ENCODE peak calls at places on chromosome 7, in four cellular contexts. G, J, V and U are unnamed samples. For H3K4me1, the result is how much of the 10 kb centered on the place peaks cover.

GRCh38 chr7:157228864-157229422 is 90.2 kb downstream of the UBE3C start:
- DNase-seq in G (no peak), J (no peak), V (no peak), U (no peak)

GRCh38 chr7:98254516-98254915 is 2.5 kb upstream of the TECPR1 start:
- DNase-seq in G (no peak), J (no peak), V (no peak), U (no peak)

GRCh38 chr7:18530224-18531179 is 35.0 kb downstream of the HDAC9 start:
- DNase-seq in G (no peak), J (no peak), V (no peak), U (no peak)

GRCh38 chr7:1927942-1928341 is 257.9 kb downstream of the ELFN1 start:
- DNase-seq in G (no peak), J (no peak), V (no peak), U (peak)

GRCh38 chr7:25014735-25015134 is 34.8 kb upstream of the OSBPL3 start:
- DNase-seq in G (no peak), J (no peak), V (no peak), U (no peak)

GRCh38 chr7:97639036-97639435 is 92.8 kb upstream of the TAC1 start:
- DNase-seq in G (no peak), J (no peak), V (no peak), U (no peak)

GRCh38 chr7:28419717-28420116 is 7.4 kb downstream of the CREB5 start:
- DNase-seq in G (no peak), J (no peak), V (no peak), U (no peak)

GRCh38 chr7:27560706-27561235 is 101.9 kb downstream of the HIBADH start:
- DNase-seq in G (peak), J (no peak), V (no peak), U (no peak)

GRCh38 chr7:12715372-12716133 is 28.1 kb downstream of the ARL4A start:
- DNase-seq in G (no peak), J (no peak), V (peak), U (peak)

GRCh38 chr7:156031679-156032478 is 219.6 kb upstream of the SHH start:
- DNase-seq in G (no peak), J (peak), V (no peak), U (no peak)

GRCh38 chr7:129307592-129307991 is 82.8 kb downstream of the AHCYL2 start:
- DNase-seq in G (no peak), J (no peak), V (no peak), U (no peak)

GRCh38 chr7:1041471-1042160 is 2.7 kb upstream of the GPR146 start:
- DNase-seq in G (no peak), J (no peak), V (no peak), U (peak)

GRCh38 chr7:67455508-67455907 is 458.9 kb downstream of the TYW1 start:
- DNase-seq in G (no peak), J (no peak), V (no peak), U (no peak)

GRCh38 chr7:9307131-9307530 is 873.7 kb downstream of the NXPH1 start:
- DNase-seq in G (no peak), J (no peak), V (no peak), U (no peak)

GRCh38 chr7:91720255-91720937 is 160.1 kb downstream of the MTERF1 start:
- DNase-seq in G (no peak), J (no peak), V (no peak), U (no peak)

GRCh38 chr7:139767561-139767982 is 10.2 kb downstream of the HIPK2 start:
- DNase-seq in G (no peak), J (no peak), V (no peak), U (no peak)

GRCh38 chr7:150365673-150366398 is 2.8 kb upstream of the REPIN1 start:
- DNase-seq in G (no peak), J (no peak), V (no peak), U (no peak)

GRCh38 chr7:28481131-28481926 is 69.0 kb downstream of the CREB5 start:
- DNase-seq in G (no peak), J (no peak), V (no peak), U (no peak)

GRCh38 chr7:116167177-116167576 is 43.2 kb upstream of the TES start:
- DNase-seq in G (no peak), J (no peak), V (no peak), U (no peak)

GRCh38 chr7:43083091-43083490 is 29.4 kb upstream of the HECW1 start:
- DNase-seq in G (no peak), J (no peak), V (no peak), U (no peak)

GRCh38 chr7:77765906-77766800 is 32.1 kb downstream of the TMEM60 start:
- DNase-seq in G (no peak), J (no peak), V (no peak), U (no peak)

GRCh38 chr7:37113661-37114355 is 334.9 kb downstream of the ELMO1 start:
- DNase-seq in G (no peak), J (no peak), V (no peak), U (no peak)

GRCh38 chr7:157005456-157006204 is 4.8 kb downstream of the MNX1 start:
- DNase-seq in G (no peak), J (peak), V (no peak), U (no peak)

GRCh38 chr7:66556177-66556548 is 72.5 kb upstream of the KCTD7 start:
- DNase-seq in G (no peak), J (no peak), V (no peak), U (peak)

GRCh38 chr7:39202041-39202440 is 224.3 kb downstream of the POU6F2 start:
- DNase-seq in G (no peak), J (no peak), V (no peak), U (no peak)

GRCh38 chr7:91945476-91945875 is 4.8 kb downstream of the AKAP9 start:
- DNase-seq in G (peak), J (no peak), V (no peak), U (no peak)

GRCh38 chr7:102891693-102892261 is 21.0 kb upstream of the LRRC17 start:
- DNase-seq in G (no peak), J (no peak), V (no peak), U (no peak)

GRCh38 chr7:39410582-39410981 is 155.6 kb upstream of the YAE1 start:
- DNase-seq in G (no peak), J (no peak), V (no peak), U (no peak)

DNA sequence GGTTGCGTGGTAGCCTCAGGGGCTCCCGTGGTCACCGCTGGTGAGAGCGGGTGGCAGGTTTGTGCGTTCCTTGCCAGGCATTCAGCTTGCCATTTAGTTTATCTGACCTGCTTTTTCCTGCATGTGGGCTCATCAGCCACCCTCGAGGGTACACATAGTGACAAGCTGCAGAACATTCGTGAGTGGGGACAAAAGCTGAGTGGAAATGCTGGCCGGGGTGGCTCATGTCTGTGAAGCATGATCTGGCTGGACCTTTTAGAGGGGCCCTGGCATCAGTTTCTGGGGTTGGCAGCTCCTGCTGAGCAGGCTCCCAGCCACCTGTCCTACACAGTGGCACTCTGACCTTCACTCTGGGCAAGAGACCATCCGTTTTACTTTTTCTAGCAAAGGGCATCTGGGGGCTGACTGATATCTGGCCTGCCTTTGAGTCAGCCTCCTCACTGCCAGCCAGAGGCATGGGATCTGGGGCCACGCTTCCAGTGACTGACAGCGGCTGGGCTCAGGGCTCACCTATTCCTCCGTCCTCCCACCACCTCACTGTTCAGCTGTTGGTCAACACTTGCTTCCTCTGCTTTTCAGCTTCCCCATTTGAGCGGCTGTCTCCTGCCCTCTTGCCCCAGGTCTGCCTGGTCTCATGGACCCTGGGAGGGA is 75.0 kb downstream of the LANCL2 start:
- DNase-seq in G (no peak), J (no peak), V (no peak), U (no peak)
- TF ChIP-seq POLR2AphosphoS5 in G (no peak), J (no peak), V (no peak), U (no peak)

GRCh38 chr7:11130012-11130411 is 156.3 kb downstream of the PHF14 start:
- DNase-seq in G (no peak), J (no peak), V (no peak), U (no peak)

GRCh38 chr7:11128500-11128899 is 154.8 kb downstream of the PHF14 start:
- DNase-seq in G (no peak), J (no peak), V (no peak), U (no peak)

GRCh38 chr7:11127988-11128387 is 154.3 kb downstream of the PHF14 start:
- DNase-seq in G (no peak), J (no peak), V (no peak), U (no peak)

GRCh38 chr7:11133436-11133959 is 159.8 kb downstream of the PHF14 start:
- DNase-seq in G (no peak), J (no peak), V (no peak), U (no peak)

DNA sequence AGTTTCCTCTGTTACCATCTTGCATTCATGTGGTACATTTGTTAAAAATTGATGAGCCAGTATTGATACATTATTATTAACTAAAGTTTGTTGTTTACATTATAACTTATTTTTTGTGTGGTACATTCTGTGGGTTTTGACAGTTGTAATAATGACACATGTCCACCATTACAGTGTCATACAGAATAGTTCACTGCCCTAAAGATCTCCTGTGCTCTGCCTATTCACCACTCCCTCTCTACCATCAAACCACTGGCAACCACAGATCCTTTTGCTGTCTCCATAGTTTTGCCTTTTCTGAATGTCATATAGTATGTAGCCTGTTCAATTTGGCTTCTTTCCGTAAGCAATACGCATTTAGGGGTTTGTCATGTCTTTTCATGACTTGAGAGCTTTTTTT is 156.9 kb downstream of the PHF14 start:
- DNase-seq in G (no peak), J (no peak), V (no peak), U (no peak)
- H3K4me1 ChIP-seq in G (under half), J (under half), V (under half), U (under half)

GRCh38 chr7:20785211-20786048 is 1.3 kb downstream of the SP8 start:
- DNase-seq in G (no peak), J (no peak), V (no peak), U (peak)

GRCh38 chr7:20786049-20786412 is 655 bp downstream of the SP8 start:
- DNase-seq in G (no peak), J (no peak), V (no peak), U (no peak)

GRCh38 chr7:20786421-20786778 is 286 bp downstream of the SP8 start:
- DNase-seq in G (no peak), J (no peak), V (no peak), U (no peak)

GRCh38 chr7:20787658-20788057 is 972 bp upstream of the SP8 start:
- DNase-seq in G (no peak), J (no peak), V (no peak), U (no peak)

DNA sequence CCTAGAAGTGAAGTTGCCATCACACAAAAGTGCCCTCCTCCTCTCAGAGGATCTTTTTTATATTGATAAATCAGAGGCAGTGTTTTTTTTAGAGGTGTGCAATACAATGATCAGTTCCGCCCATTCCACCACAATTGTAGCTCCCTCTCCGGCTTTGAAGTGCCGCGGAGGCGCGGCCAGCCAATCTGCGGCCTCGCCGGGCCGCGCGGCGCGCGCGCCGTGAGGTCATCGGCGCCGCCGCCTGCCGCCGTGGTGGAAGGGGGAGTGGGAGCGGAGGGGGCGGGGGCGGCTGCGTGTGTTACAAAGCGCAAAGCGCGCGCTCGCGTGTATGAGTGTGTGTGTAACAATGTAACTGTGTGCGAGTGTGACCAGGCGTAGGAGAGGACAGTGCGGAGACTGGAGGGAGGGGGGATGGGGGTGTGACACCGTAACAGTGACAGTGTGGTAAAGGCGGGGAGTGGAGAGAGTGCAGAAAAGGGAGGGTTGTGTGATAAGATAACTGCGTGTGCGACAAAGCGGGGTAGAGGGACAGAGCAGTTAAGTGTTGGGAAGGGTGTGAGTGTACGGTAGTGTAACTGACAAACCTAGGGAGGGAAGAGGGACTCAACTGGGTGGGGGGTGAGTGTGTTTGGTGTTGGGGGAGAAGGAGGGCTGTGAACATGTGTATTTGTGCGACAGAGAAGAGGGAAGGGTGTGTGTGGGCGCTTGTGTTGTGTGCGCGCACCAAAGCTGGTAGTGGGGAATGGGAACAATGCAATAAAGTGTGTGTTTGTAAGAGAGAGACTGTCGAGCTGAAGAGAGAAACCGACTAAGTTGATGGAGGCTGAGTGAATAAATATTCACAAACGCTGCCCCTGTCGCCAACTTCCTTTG is at the start of gene SP8:
- DNase-seq in G (no peak), J (no peak), V (no peak), U (peak)
- TF ChIP-seq POLR2AphosphoS5 in G (no peak), J (no peak), V (no peak), U (no peak)

GRCh38 chr7:47332213-47332612 is 249.7 kb downstream of the TNS3 start:
- DNase-seq in G (no peak), J (peak), V (no peak), U (no peak)
- H3K4me1 ChIP-seq in G (under half), J (under half), V (under half), U (half or more)

GRCh38 chr7:84022009-84022408 is 172.6 kb downstream of the SEMA3A start:
- DNase-seq in G (no peak), J (no peak), V (no peak), U (no peak)

GRCh38 chr7:84017653-84018052 is 176.9 kb downstream of the SEMA3A start:
- DNase-seq in G (no peak), J (no peak), V (no peak), U (no peak)

GRCh38 chr7:84022686-84023308 is 171.8 kb downstream of the SEMA3A start:
- DNase-seq in G (peak), J (no peak), V (no peak), U (no peak)

GRCh38 chr7:84025332-84025927 is 169.2 kb downstream of the SEMA3A start:
- DNase-seq in G (peak), J (no peak), V (peak), U (no peak)

DNA sequence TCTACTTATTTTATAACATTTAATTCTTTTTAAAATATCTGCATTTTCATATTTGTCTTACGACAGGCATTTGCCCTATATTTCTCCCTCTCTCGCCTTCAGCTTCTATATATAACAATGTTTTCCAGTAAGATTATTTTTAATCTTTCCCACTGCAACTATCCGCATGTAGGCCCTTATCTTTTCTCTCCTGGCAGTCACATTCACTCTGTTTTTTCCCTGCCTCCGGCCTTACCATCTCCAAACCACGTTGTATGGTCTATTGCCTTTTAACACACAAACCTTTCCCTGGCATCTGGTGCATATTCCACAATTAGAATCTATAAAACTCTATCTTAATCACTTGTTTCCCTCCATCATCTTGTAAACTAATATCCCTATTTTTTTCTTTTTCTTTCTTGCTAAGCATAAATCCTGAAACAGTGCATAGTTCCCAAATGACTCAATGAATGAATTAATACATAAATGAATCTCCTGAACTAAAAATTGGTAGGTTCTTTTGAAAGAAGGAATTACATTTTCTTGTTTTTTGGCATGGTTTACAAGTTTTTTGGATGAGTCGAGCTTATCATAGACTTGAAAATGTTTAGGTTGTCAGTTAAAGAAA is 173.2 kb downstream of the SEMA3A start:
- DNase-seq in G (no peak), J (no peak), V (no peak), U (no peak)
- TF ChIP-seq POLR2AphosphoS5 in G (no peak), J (no peak), V (no peak), U (no peak)

GRCh38 chr7:50787825-50788224 is 5.1 kb upstream of the GRB10 start:
- DNase-seq in G (no peak), J (peak), V (no peak), U (no peak)
- H3K4me1 ChIP-seq in G (under half), J (under half), V (under half), U (under half)

DNA sequence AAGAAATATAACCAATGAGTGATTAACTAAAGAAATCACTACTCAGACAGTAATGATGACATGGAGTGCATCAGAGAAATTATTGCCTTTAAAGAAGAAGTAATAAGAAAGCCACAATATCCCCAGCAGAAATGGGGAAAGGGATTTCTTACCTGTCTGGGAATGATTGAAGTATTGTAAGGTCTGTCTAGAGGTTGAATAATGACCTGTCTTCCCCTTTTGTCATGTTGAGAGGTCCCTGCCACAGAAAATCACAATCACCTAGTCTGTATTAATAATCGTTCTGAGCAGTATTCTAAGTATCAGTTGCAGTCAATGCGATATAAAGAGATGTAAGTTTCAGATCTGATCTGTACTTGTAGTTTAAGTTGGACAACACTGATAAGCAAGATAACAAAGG is 349.1 kb upstream of the TPK1 start:
- DNase-seq in G (no peak), J (no peak), V (no peak), U (no peak)
- TF ChIP-seq POLR2AphosphoS5 in G (no peak), J (no peak), V (no peak), U (no peak)

GRCh38 chr7:112234147-112234546 is 27.7 kb downstream of the ZNF277 start:
- DNase-seq in G (no peak), J (no peak), V (no peak), U (no peak)

GRCh38 chr7:112232212-112232978 is 25.9 kb downstream of the ZNF277 start:
- DNase-seq in G (no peak), J (no peak), V (no peak), U (no peak)

GRCh38 chr7:112236597-112236996 is 30.1 kb downstream of the ZNF277 start:
- DNase-seq in G (no peak), J (no peak), V (no peak), U (no peak)

GRCh38 chr7:112228632-112229031 is 22.1 kb downstream of the ZNF277 start:
- DNase-seq in G (no peak), J (no peak), V (no peak), U (no peak)

DNA sequence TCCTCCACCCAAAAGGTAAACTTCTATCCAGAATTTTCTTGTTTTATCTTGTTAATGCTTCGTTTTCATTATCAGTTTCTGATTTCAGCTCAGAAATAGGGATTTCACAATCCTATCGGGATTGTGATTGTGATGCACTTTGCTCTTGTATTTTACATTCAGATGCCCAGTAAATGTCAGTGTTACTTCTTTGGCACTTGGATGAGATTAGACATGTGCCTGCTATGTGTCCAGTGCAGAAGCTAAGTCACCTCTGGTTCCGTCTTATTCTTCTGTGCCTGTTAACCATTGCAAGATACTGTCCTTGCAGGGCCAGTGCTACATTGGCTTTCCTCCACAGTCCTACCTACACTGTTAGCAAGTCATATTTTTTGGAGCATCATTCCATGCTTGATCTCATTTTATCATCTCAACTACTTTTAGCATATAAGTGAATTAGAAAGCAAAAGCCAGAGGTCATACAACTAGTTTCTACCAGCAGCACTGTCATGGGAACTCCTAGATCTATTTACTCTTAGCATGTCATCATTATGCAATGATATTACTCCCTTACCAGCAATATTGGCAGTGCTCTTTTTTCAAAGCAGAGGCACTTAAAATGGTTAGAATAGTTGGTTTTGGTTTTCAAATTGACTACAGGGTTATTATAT is 26.7 kb downstream of the ZNF277 start:
- DNase-seq in G (no peak), J (no peak), V (no peak), U (no peak)
- H3K4me1 ChIP-seq in G (under half), J (under half), V (under half), U (under half)